ENCODE peak calls at places on chromosomes 16 and 17, in four cellular contexts. Q is hepatic stellate cell, F is left cardiac atrium, B is GM19239. A is an unnamed sample.

GRCh38 chr17:79789943-79790804 is 6.7 kb downstream of the CBX8 start:
- DNase-seq in Q (peak), F (no peak), B (peak), A (peak)

GRCh38 chr16:27639588-27640276 is 89.8 kb downstream of the KATNIP start:
- DNase-seq in Q (peak), F (no peak), B (peak), A (no peak)

GRCh38 chr17:31807846-31808245 is 51.2 kb downstream of the COPRS start:
- DNase-seq in Q (no peak), F (no peak), B (no peak), A (no peak)

GRCh38 chr16:70656065-70656711 is 9.8 kb downstream of the IL34 start:
- DNase-seq in Q (no peak), F (no peak), B (no peak), A (no peak)

GRCh38 chr17:1965556-1966273 is 59.4 kb downstream of the RTN4RL1 start:
- DNase-seq in Q (no peak), F (no peak), B (no peak), A (no peak)

GRCh38 chr16:1291576-1291974 is 17.9 kb upstream of the UBE2I start:
- DNase-seq in Q (no peak), F (no peak), B (no peak), A (no peak)

GRCh38 chr17:2723505-2723996 is 12.0 kb upstream of the CLUH start:
- DNase-seq in Q (no peak), F (no peak), B (no peak), A (no peak)

GRCh38 chr17:78366109-78366848 is 6.4 kb upstream of the SOCS3 start:
- DNase-seq in Q (no peak), F (no peak), B (no peak), A (no peak)

GRCh38 chr17:7074931-7075330 is 5.1 kb downstream of the CLEC10A start:
- DNase-seq in Q (no peak), F (no peak), B (no peak), A (no peak)

GRCh38 chr16:84215531-84215930 is 24.3 kb downstream of the KCNG4 start:
- DNase-seq in Q (no peak), F (no peak), B (no peak), A (no peak)

GRCh38 chr16:4882633-4883285 is 35.5 kb downstream of the UBN1 start:
- DNase-seq in Q (no peak), F (peak), B (no peak), A (no peak)

GRCh38 chr17:42286411-42287295 is 1.6 kb upstream of the STAT5A start:
- DNase-seq in Q (no peak), F (peak), B (no peak), A (no peak)

GRCh38 chr16:66662445-66663194 is 33.9 kb downstream of the CMTM4 start:
- DNase-seq in Q (peak), F (no peak), B (no peak), A (no peak)

GRCh38 chr17:32289454-32289853 is 23.8 kb downstream of the RHBDL3 start:
- DNase-seq in Q (no peak), F (no peak), B (no peak), A (no peak)

GRCh38 chr16:15899538-15900100 is 11.2 kb upstream of the CEP20 start:
- DNase-seq in Q (peak), F (no peak), B (peak), A (peak)

GRCh38 chr16:9797306-9797705 is 384.9 kb downstream of the GRIN2A start:
- DNase-seq in Q (peak), F (peak), B (no peak), A (no peak)

GRCh38 chr16:66426112-66427035 is 721 bp upstream of the BEAN1 start:
- DNase-seq in Q (no peak), F (no peak), B (no peak), A (no peak)

GRCh38 chr17:76263896-76264295 is 1.3 kb upstream of the UBALD2 start:
- DNase-seq in Q (no peak), F (no peak), B (no peak), A (no peak)

GRCh38 chr17:5669191-5669590 is 84.9 kb upstream of the NLRP1 start:
- DNase-seq in Q (no peak), F (no peak), B (no peak), A (no peak)

GRCh38 chr17:65850486-65850885 is 289.0 kb upstream of the AXIN2 start:
- DNase-seq in Q (no peak), F (no peak), B (no peak), A (peak)

GRCh38 chr17:38701504-38702165 is 3.4 kb upstream of the MLLT6 start:
- DNase-seq in Q (no peak), F (no peak), B (no peak), A (peak)

GRCh38 chr17:58525239-58525638 is 10.8 kb upstream of the MTMR4 start:
- DNase-seq in Q (peak), F (peak), B (no peak), A (no peak)

GRCh38 chr17:79655672-79656290 is 44.9 kb upstream of the RBFOX3 start:
- DNase-seq in Q (no peak), F (no peak), B (no peak), A (no peak)

GRCh38 chr17:8089728-8090127 is 2.2 kb upstream of the ALOX12B start:
- DNase-seq in Q (no peak), F (no peak), B (no peak), A (no peak)

GRCh38 chr16:47018223-47018891 is 44.9 kb upstream of the DNAJA2 start:
- DNase-seq in Q (no peak), F (no peak), B (peak), A (peak)

GRCh38 chr16:17161034-17161433 is 309.7 kb downstream of the XYLT1 start:
- DNase-seq in Q (no peak), F (no peak), B (no peak), A (no peak)

GRCh38 chr17:79947351-79948031 is 88.2 kb downstream of the TBC1D16 start:
- DNase-seq in Q (no peak), F (no peak), B (no peak), A (no peak)

GRCh38 chr16:73878616-73879015 is 418.0 kb upstream of the PSMD7 start:
- DNase-seq in Q (peak), F (no peak), B (no peak), A (no peak)

GRCh38 chr16:29804455-29805231 is 1.7 kb upstream of the MAZ start:
- DNase-seq in Q (no peak), F (peak), B (no peak), A (no peak)

GRCh38 chr17:1568950-1569810 is 6.6 kb upstream of the PITPNA start:
- DNase-seq in Q (no peak), F (no peak), B (no peak), A (no peak)

GRCh38 chr17:36722121-36722902 is 120.9 kb downstream of the MRM1 start:
- DNase-seq in Q (no peak), F (peak), B (peak), A (peak)

GRCh38 chr17:37676115-37676925 is 33.1 kb upstream of the DDX52 start:
- DNase-seq in Q (no peak), F (no peak), B (no peak), A (no peak)

GRCh38 chr16:67326472-67327309 is at the start of the genes KCTD19 and LRRC36:
- DNase-seq in Q (no peak), F (peak), B (peak), A (peak)

GRCh38 chr17:46783031-46783593 is 35.4 kb downstream of the WNT3 start:
- DNase-seq in Q (no peak), F (no peak), B (no peak), A (no peak)

GRCh38 chr16:12467418-12468210 is 336.1 kb downstream of the CPPED1 start:
- DNase-seq in Q (no peak), F (no peak), B (no peak), A (no peak)